ENCODE peak calls at places on chromosomes 5 and 9, in seven cellular contexts. T is brain microvascular endothelial cell, Q is fibroblast of pulmonary artery, D is BE2C, C is A673, I is foreskin fibroblast, K is H1. O is an unnamed sample.

GRCh38 chr9:12656803-12657202 is 36.4 kb upstream of the TYRP1 start:
- DNase-seq in T (no peak), Q (no peak), D (no peak), C (no peak), I (no peak), K (no peak), O (no peak)

GRCh38 chr5:16981700-16982099 is 45.6 kb upstream of the MYO10 start:
- DNase-seq in T (no peak), Q (no peak), D (no peak), C (no peak), I (no peak), K (no peak), O (no peak)

GRCh38 chr5:169648725-169649124 is 11.7 kb downstream of the DOCK2 start:
- DNase-seq in T (no peak), Q (peak; percentile 62), D (no peak), C (no peak), I (peak; percentile 24), K (no peak), O (peak; percentile 37)

GRCh38 chr5:65722575-65723424 is 795 bp downstream of the NLN start:
- DNase-seq in T (peak; percentile 49), Q (peak; percentile 75), D (peak; percentile 44), C (peak; percentile 58), I (peak; percentile 85), K (peak; percentile 52), O (peak; percentile 75)

GRCh38 chr9:98869866-98870265 is 62.4 kb downstream of the GALNT12 start:
- DNase-seq in T (no peak), Q (no peak), D (no peak), C (no peak), I (no peak), K (no peak), O (no peak)

GRCh38 chr5:149581192-149581861 is at the start of gene ARHGEF37:
- DNase-seq in T (no peak), Q (peak; percentile 81), D (peak; percentile 71), C (peak; percentile 51), I (peak; percentile 77), K (peak; percentile 73), O (peak; percentile 61)

GRCh38 chr5:160089549-160089948 is 29.7 kb downstream of the PWWP2A start:
- DNase-seq in T (no peak), Q (peak; percentile 50), D (no peak), C (no peak), I (peak; percentile 20), K (no peak), O (no peak)

GRCh38 chr9:272251-273213 is 57.9 kb downstream of the DOCK8 start:
- DNase-seq in T (no peak), Q (no peak), D (no peak), C (no peak), I (no peak), K (no peak), O (no peak)

GRCh38 chr5:108924457-108924961 is 176.8 kb downstream of the FER start:
- DNase-seq in T (no peak), Q (no peak), D (no peak), C (peak; percentile 40), I (no peak), K (no peak), O (no peak)

GRCh38 chr9:129910628-129911567 is 75.6 kb downstream of the USP20 start:
- DNase-seq in T (peak; percentile 99), Q (peak; percentile 99), D (no peak), C (peak; percentile 58), I (peak; percentile 99), K (no peak), O (peak; percentile 100)

GRCh38 chr5:10762178-10762775 is 1.2 kb upstream of the DAP start:
- DNase-seq in T (no peak), Q (peak; percentile 22), D (no peak), C (no peak), I (peak; percentile 9), K (no peak), O (peak; percentile 26)

GRCh38 chr5:100430268-100430900 is 104.8 kb upstream of the FAM174A start:
- DNase-seq in T (peak; percentile 41), Q (peak; percentile 53), D (peak; percentile 68), C (peak; percentile 54), I (peak; percentile 34), K (peak; percentile 77), O (peak; percentile 54)

GRCh38 chr5:91296691-91297143 is 86.4 kb downstream of the ARRDC3 start:
- DNase-seq in T (no peak), Q (no peak), D (no peak), C (no peak), I (peak; percentile 63), K (no peak), O (no peak)

GRCh38 chr5:111494350-111494999 is 17.9 kb downstream of the STARD4 start:
- DNase-seq in T (no peak), Q (no peak), D (no peak), C (peak; percentile 1), I (no peak), K (no peak), O (no peak)

GRCh38 chr5:112923148-112923917 is 1.3 kb upstream of the REEP5 start:
- DNase-seq in T (no peak), Q (no peak), D (no peak), C (no peak), I (no peak), K (no peak), O (no peak)

GRCh38 chr9:137263506-137263905 is 8.4 kb downstream of the NELFB start:
- DNase-seq in T (no peak), Q (no peak), D (no peak), C (no peak), I (no peak), K (no peak), O (no peak)

DNA sequence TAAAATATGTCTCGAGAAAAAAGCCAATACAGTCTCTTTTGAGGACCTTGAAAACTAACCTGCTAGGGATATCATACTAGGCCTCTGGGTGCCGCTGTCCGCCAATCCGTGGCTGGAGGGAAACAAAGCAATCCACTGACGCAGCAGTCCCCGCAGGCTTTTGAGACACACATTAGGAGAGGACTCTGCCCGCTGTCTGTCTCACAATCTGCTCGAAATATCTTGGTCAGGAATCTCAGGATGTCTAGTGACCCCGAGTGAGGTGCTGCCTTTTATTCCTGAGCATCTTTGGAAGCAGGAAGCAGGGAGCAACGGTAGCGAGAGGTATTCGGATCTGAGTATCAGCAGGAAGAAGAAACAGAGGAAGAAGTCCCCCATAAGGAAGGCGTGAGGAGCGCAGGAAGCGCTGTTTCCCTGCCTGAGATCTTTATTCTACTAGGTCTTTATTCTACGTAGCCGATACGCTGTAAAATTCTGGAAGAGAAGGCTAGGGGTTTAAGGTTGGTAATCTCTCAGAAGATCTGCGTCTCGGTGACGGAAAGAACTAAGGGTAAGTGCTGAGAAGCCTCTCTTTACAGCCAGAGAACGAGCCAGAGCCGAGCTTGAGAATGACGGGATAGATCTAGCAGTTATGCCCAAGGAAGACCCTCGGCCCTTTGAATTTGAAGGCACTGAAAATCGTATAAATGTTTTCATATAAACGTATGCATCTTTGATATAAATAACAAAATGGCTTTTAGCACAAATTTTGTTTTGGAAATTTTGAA is 4.0 kb upstream of the PCDHGA1 start:
- DNase-seq in T (peak; percentile 80), Q (peak; percentile 83), D (peak; percentile 43), C (peak; percentile 93), I (peak; percentile 90), K (peak; percentile 73), O (peak; percentile 81)
- TF ChIP-seq CTCF in T (peak; percentile 77), Q (peak; percentile 82), D (peak; percentile 42), C (peak; percentile 86), I (peak; percentile 80), K (peak; percentile 71), O (peak; percentile 78)

DNA sequence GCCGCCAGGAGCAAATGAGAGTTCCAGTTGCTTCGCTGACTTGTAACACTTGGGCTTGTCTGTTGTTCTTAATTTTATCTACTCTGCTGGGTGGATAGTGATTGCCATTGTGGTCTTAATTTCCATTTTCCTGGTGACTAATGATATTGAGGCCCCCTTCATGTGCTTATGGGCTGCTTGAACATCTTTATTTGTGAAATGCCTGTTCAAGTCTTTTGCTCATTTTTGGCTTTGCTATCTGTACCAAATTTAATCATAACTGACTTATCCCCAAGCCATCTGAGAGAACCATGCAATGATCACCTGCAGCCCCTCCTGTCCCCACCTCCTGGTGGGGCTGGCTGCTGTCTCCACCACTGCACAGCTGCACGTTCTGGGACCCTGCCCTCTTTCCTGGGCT is 20.5 kb downstream of the STC2 start:
- DNase-seq in T (no peak), Q (no peak), D (no peak), C (no peak), I (no peak), K (no peak), O (no peak)
- H3K4me3 ChIP-seq in T (no peak overlapping the region), Q (no peak overlapping the region), D (no peak overlapping the region), C (no peak overlapping the region), I (no peak overlapping the region), K (no peak overlapping the region), O (no peak overlapping the region)

DNA sequence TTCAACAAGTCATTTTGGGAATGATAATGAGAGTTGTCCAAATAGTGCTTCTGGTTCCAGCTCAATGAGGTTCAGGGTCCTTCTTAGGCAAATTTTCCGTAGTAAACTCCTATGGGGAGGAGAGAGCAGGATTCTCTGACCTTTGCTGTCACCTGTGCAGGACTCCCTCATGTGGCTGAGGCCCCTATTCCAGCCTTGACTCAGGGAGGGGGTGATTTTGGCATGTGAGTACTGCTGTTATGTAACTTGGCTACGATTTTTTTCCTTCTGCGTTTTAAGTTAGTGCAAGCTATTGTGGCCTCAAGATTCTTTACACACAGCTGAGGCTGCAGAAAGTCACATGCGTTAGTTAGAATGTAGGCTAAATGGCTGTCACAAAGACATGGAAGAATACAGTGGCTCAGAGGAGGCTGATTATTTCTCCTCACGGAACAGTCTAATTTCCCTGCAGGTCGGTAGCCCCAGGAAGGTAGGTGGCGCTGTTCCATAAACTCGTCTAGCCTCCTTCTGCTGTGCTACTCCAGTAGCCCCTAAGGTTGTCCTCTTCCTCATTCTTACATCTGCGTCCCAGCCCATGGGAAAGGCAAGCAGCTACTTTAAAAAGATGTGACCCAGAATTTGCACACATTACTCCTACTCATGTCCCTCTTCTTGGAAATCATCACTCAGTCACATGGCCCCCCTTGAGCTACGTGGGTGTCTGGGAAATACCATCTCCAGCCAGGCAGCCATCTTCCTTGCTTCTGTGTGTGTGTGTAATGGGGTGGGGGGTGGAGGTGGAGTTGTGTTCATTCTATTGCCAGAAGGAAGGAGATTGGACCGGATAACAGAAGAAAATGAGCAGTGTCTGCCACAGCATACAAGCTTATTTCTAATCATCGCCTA is 486.5 kb downstream of the CCDC171 start:
- DNase-seq in T (peak; percentile 55), Q (peak; percentile 47), D (peak; percentile 51), C (no peak), I (no peak), K (peak; percentile 86), O (no peak)
- TF ChIP-seq CTCF in T (peak; percentile 12), Q (peak; percentile 46), D (peak; percentile 55), C (no peak), I (no peak), K (peak; percentile 70), O (no peak)

DNA sequence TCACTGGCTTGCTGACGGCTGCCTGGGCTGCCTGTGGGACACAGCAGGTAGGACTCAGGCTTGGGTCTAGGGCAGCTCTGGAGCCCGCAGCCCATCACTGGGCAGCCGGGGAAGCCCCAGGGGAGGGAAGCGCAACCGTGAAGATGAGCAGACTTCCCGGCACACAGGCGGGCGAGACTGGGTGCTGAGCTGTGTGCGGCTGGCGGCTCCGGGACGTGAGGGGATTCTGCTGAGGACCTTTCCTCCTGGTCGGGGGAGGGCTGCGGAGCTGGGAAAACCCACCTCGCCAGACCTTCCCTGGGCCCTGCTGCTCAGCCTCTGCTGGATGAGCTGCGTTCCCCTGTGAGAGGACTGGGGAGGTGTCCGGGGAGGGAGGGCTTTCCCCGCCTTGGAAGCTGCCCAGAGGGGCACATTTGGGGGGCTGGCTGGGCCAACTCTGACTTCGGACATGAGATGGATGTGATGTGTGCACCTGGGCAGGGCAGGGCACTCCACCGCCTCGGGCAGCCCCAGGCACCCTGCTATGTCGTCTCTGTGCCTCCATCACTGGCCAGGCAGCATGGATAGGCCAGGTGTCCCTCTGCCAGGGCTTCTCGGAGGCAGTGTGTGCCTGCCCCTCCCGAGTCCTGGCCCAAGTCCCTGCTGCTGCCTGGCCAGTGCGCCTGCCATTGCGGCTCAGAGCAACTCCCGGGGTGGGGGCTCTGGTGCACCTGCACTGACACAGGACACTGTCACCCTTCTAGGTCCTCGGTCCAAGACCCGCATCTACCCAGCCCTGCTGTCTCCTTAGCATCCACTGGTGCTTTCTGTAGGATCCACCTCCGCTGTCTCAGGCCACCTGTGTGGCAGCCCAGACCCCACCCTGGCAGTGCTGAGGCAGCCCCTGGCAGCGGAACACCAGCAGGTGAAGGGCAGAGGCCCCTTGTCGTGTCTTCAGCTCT is 66.4 kb downstream of the COL5A1 start:
- DNase-seq in T (no peak), Q (no peak), D (peak; percentile 72), C (no peak), I (no peak), K (no peak), O (no peak)
- H3K4me3 ChIP-seq in T (no peak overlapping the region), Q (no peak overlapping the region), D (no peak overlapping the region), C (no peak overlapping the region), I (no peak overlapping the region), K (no peak overlapping the region), O (no peak overlapping the region)

O was measured in cardiac fibroblast.